ENCODE peak calls at places on chromosomes 5 and 9, in five cellular contexts. Y, K, A, J and F are unnamed samples. For H3K4me1 and H3K36me3, the result is how much of the 10 kb centered on the place peaks cover.

GRCh38 chr9:87959916-87960581 is 14.3 kb downstream of the CDK20 start:
- DNase-seq in J (peak), K (no peak), Y (no peak), A (no peak), F (no peak)

GRCh38 chr9:72280913-72281500 is 84.0 kb downstream of the ZFAND5 start:
- DNase-seq in J (peak), A (peak), K (peak), Y (peak), F (peak)

GRCh38 chr5:158033076-158033475 is 174.1 kb upstream of the CLINT1 start:
- DNase-seq in A (no peak), K (no peak), J (no peak), Y (no peak), F (no peak)

GRCh38 chr5:5335708-5336211 is 86.7 kb upstream of the ICE1 start:
- DNase-seq in K (no peak), A (no peak), J (peak), Y (no peak), F (no peak)

GRCh38 chr5:995318-995717 is 13.3 kb upstream of the NKD2 start:
- DNase-seq in K (peak), A (no peak), J (no peak), Y (no peak), F (no peak)

GRCh38 chr9:96071245-96072124 is 196.0 kb downstream of the ERCC6L2 start:
- DNase-seq in J (peak), A (no peak), K (no peak), Y (peak), F (no peak)

GRCh38 chr9:130847306-130848217 is 12.5 kb downstream of the ABL1 start:
- DNase-seq in Y (no peak), K (peak), J (peak), A (no peak), F (no peak)

GRCh38 chr5:138458856-138459255 is 6.4 kb upstream of the EGR1 start:
- DNase-seq in A (no peak), J (no peak), K (no peak), Y (no peak), F (no peak)

GRCh38 chr9:138020120-138020794 is 142.7 kb downstream of the CACNA1B start:
- DNase-seq in J (no peak), A (no peak), Y (no peak), K (no peak), F (peak)

GRCh38 chr9:115117999-115118470 is at the start of gene TNC:
- DNase-seq in J (peak), A (no peak), Y (no peak), K (peak), F (peak)

GRCh38 chr9:84974258-84974657 is 304.7 kb downstream of the NTRK2 start:
- DNase-seq in J (no peak), Y (no peak), K (no peak), A (no peak), F (no peak)

GRCh38 chr9:30673132-30673531 is 1711.3 kb upstream of the ACO1 start:
- DNase-seq in J (no peak), Y (no peak), A (no peak), K (no peak), F (no peak)

GRCh38 chr5:72938206-72938605 is 17.6 kb upstream of the FCHO2 start:
- DNase-seq in A (no peak), Y (no peak), J (no peak), K (no peak), F (no peak)
- H3K27ac ChIP-seq in A (no peak), Y (no peak), J (no peak), K (peak), F (no peak)

DNA sequence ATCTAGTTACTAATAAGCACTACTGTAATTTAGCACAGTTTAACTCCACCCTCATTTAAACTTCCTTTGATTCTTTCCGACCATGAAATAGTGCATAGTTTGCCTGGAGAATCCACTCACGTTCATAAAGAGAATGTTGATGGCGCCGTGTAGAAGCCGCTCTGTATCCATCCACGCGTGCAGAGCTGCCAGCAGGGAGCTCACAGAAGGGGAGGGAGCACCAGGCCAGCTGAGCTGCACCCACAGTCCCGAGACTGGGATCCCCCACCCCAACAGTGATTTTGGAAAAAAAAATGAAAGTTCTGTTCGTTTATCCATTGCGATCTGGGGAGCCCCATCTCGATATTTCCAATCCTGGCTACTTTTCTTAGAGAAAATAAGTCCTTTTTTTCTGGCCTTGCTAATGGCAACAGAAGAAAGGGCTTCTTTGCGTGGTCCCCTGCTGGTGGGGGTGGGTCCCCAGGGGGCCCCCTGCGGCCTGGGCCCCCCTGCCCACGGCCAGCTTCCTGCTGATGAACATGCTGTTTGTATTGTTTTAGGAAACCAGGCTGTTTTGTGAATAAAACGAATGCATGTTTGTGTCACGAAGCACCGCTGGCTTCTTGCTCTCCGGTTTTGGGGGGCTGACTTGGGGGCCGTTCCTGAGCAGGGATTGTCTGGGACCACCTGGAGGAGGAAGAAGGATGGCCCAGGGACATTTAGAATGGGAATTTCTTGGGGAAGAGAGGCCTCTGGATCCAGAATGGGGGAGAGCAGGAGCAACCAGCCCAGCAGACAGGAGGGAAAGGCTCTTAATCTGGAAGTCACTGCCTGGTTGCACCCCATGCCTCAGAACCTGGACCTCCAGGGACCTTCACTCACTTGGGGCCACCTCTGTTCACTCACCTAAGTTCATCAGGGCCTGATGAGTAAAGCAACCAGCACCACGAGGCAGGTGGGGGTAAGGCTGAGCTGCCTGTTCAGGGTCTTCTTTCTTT is 35.4 kb downstream of the CXXC5 start:
- DNase-seq in K (no peak), A (no peak), Y (no peak), J (no peak), F (no peak)
- H3K4me1 ChIP-seq in K (under half), A (under half), Y (under half), J (under half), F (under half)

GRCh38 chr9:124228516-124228915 is 29.2 kb upstream of the NEK6 start:
- DNase-seq in J (no peak), A (no peak), K (no peak), Y (no peak), F (no peak)

GRCh38 chr9:124225945-124226344 is 31.8 kb upstream of the NEK6 start:
- DNase-seq in A (no peak), K (no peak), Y (no peak), J (no peak), F (no peak)

DNA sequence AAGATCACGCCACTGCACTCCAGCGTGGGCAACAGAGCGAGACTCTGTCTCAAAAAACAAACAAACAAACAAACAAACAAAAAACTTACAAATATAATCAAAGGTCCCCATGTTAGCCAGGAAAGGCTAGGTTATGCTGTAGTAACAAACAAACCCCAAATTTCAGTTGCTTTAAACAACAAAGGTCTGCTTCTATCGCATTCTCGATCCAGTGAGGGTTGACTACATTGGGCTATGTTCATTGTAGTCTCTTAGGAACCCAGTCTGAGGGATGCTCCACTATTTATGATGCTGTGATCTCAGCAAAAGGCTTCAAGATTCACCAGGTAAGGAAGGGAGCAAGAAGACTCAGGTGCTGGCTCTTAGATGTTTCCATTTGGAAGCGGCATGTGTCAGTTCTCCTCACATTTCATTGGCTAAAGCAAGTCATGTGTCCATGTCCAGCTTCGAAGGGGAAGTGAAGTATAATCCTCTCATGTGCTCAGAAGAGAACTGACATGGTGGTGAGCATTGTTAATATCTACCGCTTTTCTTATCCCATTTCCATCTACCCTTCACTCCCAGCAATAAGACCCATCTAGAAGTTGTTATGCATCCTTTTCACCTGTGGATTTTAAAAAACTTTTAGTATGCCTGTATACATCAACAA is 26.5 kb upstream of the NEK6 start:
- DNase-seq in K (no peak), J (no peak), Y (no peak), A (no peak), F (no peak)
- H3K36me3 ChIP-seq in K (under half), J (under half), Y (under half), A (under half), F (under half)

DNA sequence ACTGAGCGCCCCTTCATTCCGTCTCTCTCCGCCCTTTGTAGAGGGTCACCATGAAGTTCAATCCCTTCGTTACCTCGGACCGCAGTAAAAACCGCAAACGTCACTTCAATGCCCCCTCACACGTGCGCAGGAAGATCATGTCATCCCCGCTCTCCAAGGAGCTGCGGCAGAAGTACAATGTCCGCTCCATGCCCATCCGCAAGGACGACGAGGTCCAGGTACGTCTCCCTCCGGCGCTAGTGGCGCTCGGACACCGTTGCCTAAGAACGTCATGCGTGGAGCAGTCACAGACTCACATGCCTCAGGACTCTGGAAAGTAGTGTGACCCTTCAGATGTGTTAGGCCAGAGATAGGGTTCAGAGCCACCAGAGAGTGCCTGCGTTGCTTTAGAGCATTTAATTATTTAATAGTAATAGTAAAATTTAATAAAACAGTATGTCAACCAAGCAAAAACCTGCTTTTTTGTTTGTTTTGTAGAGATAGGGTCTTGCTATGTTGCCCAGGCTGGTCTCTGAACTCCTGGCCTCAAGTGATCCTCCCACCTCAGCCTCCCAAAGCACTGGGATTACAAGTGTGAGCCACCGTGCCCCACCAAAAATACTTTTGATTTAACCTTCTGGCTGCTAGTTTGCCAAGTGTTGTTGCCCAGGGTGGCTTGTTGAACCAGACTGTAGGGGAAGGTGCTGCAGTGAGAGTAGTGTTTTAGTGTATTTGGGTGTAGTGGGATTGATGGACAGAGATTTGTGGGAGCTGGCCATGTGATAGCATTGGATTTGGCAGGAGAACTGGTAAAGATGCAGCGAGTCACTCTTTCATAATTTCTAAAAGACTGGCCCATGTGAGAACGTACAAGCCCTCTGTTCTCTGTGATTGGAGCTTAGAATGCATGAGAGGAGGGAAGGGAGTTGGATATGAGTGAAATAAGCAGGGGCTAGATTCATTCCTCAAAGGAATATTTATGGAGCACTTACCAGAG is 888 bp downstream of the RPL26L1 start:
- DNase-seq in K (no peak), Y (no peak), J (no peak), A (no peak), F (no peak)
- H3K27ac ChIP-seq in K (peak), Y (peak), J (peak), A (no peak), F (no peak)

DNA sequence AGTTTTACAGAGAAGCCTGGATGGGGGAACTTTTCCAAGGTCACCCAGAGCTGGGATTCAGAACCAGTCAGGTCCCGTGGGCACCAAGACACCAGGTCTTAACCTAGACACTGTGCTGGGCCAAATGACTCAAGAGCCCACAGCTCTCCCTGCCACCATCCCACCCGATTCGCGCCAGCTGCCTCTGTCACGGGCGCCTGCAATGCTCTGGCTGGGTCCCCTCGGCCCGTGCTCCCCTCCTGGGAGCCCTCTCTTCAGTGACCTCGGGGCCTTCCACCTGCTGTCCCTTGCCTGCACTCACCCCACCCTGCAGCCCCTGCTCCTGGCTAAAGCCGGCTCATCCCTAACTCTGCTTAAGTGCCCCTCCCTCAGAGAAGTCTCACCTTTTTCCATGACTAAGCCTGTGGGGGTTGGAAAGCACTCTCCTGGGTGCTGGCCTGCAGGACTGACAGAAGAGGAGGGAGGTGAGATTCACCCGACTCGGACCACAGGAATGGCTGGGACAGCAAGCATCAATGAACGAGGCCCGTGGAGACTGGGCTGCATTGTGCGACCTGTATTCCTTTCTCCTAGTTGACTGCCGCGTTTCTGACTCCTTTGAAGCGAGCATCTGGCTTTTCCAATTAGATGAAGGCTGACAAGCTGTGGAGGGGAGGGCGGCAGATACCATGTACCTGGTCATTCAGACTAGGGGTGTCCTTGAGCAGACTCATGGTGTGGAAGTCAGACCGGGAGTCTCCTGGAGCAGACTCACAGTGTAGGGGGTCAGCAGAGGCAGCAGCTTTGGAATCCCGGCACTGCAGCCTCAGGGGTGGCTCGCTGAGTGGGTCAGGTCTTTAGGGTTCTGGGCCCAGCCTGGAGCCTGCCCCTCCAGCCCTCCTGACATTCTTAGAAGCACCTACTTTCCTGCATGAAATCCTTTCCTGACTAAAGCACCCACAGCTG is 5.8 kb upstream of the IL4 start:
- DNase-seq in J (no peak), K (no peak), A (no peak), Y (no peak), F (no peak)
- H3K4me1 ChIP-seq in J (under half), K (under half), A (under half), Y (under half), F (under half)